ENCODE peak calls at places on chromosomes 6 and 20, in nine cellular contexts. W, S, O, Y, A, B, T, F and I are unnamed samples.

GRCh38 chr20:49889943-49890650 is 25.2 kb downstream of the SPATA2 start:
- DNase-seq in W (no peak), S (no peak), O (no peak), Y (no peak), A (no peak), B (no peak), T (no peak), F (no peak), I (no peak)

GRCh38 chr6:118708736-118709135 is 57.3 kb upstream of the CEP85L start:
- DNase-seq in W (no peak), S (no peak), O (no peak), Y (peak; percentile 75), A (no peak), B (no peak), T (no peak), F (no peak), I (no peak)

GRCh38 chr6:135346747-135347146 is 150.8 kb downstream of the AHI1 start:
- DNase-seq in W (no peak), S (no peak), O (no peak), Y (peak; percentile 44), A (no peak), B (no peak), T (no peak), F (no peak), I (no peak)

GRCh38 chr6:36752187-36752885 is 54.7 kb downstream of the RAB44 start:
- DNase-seq in W (no peak), S (no peak), O (no peak), Y (no peak), A (no peak), B (no peak), T (no peak), F (no peak), I (no peak)

GRCh38 chr6:322940-323729 is 30.8 kb downstream of the DUSP22 start:
- DNase-seq in W (no peak), S (no peak), O (no peak), Y (no peak), A (no peak), B (no peak), T (no peak), F (no peak), I (no peak)

GRCh38 chr20:4256886-4257285 is 241.5 kb upstream of the RNF24 start:
- DNase-seq in W (no peak), S (no peak), O (no peak), Y (peak; percentile 49), A (no peak), B (no peak), T (no peak), F (peak; percentile 8), I (no peak)

GRCh38 chr6:37668251-37668650 is 29.4 kb downstream of the MDGA1 start:
- DNase-seq in W (no peak), S (no peak), O (no peak), Y (peak; percentile 28), A (no peak), B (no peak), T (no peak), F (no peak), I (no peak)

GRCh38 chr6:120302041-120302440 is 952.5 kb upstream of the MAN1A1 start:
- DNase-seq in W (no peak), S (no peak), O (peak; percentile 9), Y (no peak), A (no peak), B (no peak), T (no peak), F (no peak), I (no peak)

GRCh38 chr6:25179051-25179778 is 100.0 kb upstream of the CARMIL1 start:
- DNase-seq in W (no peak), S (no peak), O (no peak), Y (peak; percentile 81), A (no peak), B (no peak), T (no peak), F (no peak), I (no peak)

GRCh38 chr6:166615059-166615770 is 11.8 kb downstream of the RPS6KA2 start:
- DNase-seq in W (no peak), S (no peak), O (no peak), Y (peak; percentile 64), A (peak; percentile 74), B (peak; percentile 73), T (no peak), F (peak; percentile 81), I (no peak)

GRCh38 chr20:12975833-12976608 is 32.8 kb upstream of the SPTLC3 start:
- DNase-seq in W (no peak), S (no peak), O (no peak), Y (no peak), A (no peak), B (no peak), T (no peak), F (no peak), I (no peak)

GRCh38 chr20:2918096-2919049 is 45.1 kb downstream of the PTPRA start:
- DNase-seq in W (no peak), S (no peak), O (no peak), Y (no peak), A (no peak), B (no peak), T (no peak), F (no peak), I (no peak)

GRCh38 chr6:139640453-139640852 is 266.0 kb upstream of the CITED2 start:
- DNase-seq in W (no peak), S (no peak), O (no peak), Y (no peak), A (no peak), B (no peak), T (no peak), F (no peak), I (no peak)

GRCh38 chr6:74277749-74278148 is 581.7 kb downstream of the CD109 start:
- DNase-seq in W (no peak), S (no peak), O (peak; percentile 8), Y (peak; percentile 25), A (no peak), B (no peak), T (no peak), F (no peak), I (no peak)

GRCh38 chr6:168848797-168849196 is 404.8 kb downstream of the THBS2 start:
- DNase-seq in W (no peak), S (no peak), O (no peak), Y (no peak), A (no peak), B (no peak), T (no peak), F (no peak), I (no peak)

GRCh38 chr6:168851460-168852103 is 402.1 kb downstream of the THBS2 start:
- DNase-seq in W (no peak), S (no peak), O (no peak), Y (peak; percentile 59), A (no peak), B (no peak), T (no peak), F (no peak), I (no peak)

GRCh38 chr6:168849459-168849858 is 404.2 kb downstream of the THBS2 start:
- DNase-seq in W (no peak), S (no peak), O (no peak), Y (no peak), A (no peak), B (no peak), T (no peak), F (no peak), I (no peak)

GRCh38 chr6:168852336-168852884 is 401.2 kb downstream of the THBS2 start:
- DNase-seq in W (no peak), S (no peak), O (no peak), Y (peak; percentile 49), A (no peak), B (no peak), T (no peak), F (no peak), I (no peak)
- H3K4me3 ChIP-seq in W (no peak overlapping the region), S (no peak overlapping the region), O (no peak overlapping the region), Y (peak overlapping the region; percentile 86), A (no peak overlapping the region), B (peak overlapping the region; percentile 56), T (no peak overlapping the region), F (no peak overlapping the region), I (no peak overlapping the region)

GRCh38 chr6:30616811-30617564 is at the start of gene PPP1R10:
- DNase-seq in W (peak; percentile 100), S (peak; percentile 96), O (peak; percentile 100), Y (peak; percentile 100), A (peak; percentile 100), B (peak; percentile 99), T (peak; percentile 100), F (peak; percentile 100), I (peak; percentile 99)
- H3K4me1 ChIP-seq in W (peaks cover 13% of the 10 kb centered on the region), S (peaks cover 27% of the 10 kb centered on the region), O (peaks cover 11% of the 10 kb centered on the region), Y (peaks cover 32% of the 10 kb centered on the region), A (peaks cover 42% of the 10 kb centered on the region), B (peaks cover 35% of the 10 kb centered on the region), T (peaks cover 37% of the 10 kb centered on the region), F (peaks cover 6% of the 10 kb centered on the region), I (no peaks in the 10 kb centered on the region)

GRCh38 chr6:72757926-72758325 is 136.1 kb downstream of the KCNQ5 start:
- DNase-seq in W (no peak), S (no peak), O (no peak), Y (no peak), A (no peak), B (no peak), T (no peak), F (no peak), I (no peak)

GRCh38 chr6:72758901-72759300 is 137.0 kb downstream of the KCNQ5 start:
- DNase-seq in W (no peak), S (no peak), O (no peak), Y (no peak), A (no peak), B (no peak), T (no peak), F (no peak), I (no peak)

GRCh38 chr6:72761767-72762166 is 139.9 kb downstream of the KCNQ5 start:
- DNase-seq in W (no peak), S (no peak), O (no peak), Y (no peak), A (no peak), B (no peak), T (no peak), F (peak; percentile 35), I (no peak)

GRCh38 chr6:72757048-72757447 is 135.2 kb downstream of the KCNQ5 start:
- DNase-seq in W (no peak), S (no peak), O (no peak), Y (peak; percentile 48), A (no peak), B (no peak), T (no peak), F (no peak), I (no peak)

DNA sequence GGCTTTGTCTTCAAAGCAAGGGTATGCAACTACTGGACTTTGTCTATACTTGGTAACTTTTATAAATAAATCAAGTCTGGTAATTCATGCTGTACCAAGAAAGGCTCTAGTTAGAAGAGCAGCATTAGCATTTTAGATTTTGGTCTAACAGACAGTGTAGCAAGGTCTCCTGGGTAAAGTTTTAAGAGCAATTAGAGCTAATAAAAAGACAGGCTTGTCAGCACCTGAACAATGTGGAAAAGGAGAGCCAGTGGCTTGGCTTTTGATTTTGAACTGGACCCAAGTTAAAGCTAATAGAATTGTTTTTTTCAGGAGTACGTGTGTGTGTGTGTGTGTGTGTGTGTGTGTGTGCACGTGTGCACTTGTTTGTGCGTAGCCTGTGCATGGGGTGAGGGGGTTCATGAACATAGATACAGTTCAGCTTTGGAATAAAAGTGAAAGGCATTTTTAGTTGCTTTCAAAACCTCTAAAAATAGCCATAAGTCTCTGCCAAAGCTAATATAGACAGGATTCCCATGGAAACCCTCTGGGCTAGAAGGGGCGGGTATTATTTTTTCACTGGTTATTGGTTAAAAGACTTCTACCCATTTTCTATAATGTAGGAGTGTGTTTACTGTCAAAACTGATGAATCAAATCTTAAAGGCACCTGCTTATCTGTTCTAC is 138.4 kb downstream of the KCNQ5 start:
- DNase-seq in W (no peak), S (no peak), O (no peak), Y (peak; percentile 31), A (no peak), B (no peak), T (peak; percentile 53), F (no peak), I (no peak)
- H3K4me3 ChIP-seq in W (no peak overlapping the region), S (no peak overlapping the region), O (no peak overlapping the region), Y (no peak overlapping the region), A (no peak overlapping the region), B (no peak overlapping the region), T (no peak overlapping the region), F (no peak overlapping the region), I (no peak overlapping the region)

GRCh38 chr6:154242617-154243357 is 113.8 kb downstream of the IPCEF1 start:
- DNase-seq in W (no peak), S (no peak), O (no peak), Y (no peak), A (no peak), B (no peak), T (no peak), F (no peak), I (no peak)
- H3K4me1 ChIP-seq in W (no peaks in the 10 kb centered on the region), S (no peaks in the 10 kb centered on the region), O (peaks cover 5% of the 10 kb centered on the region), Y (no peaks in the 10 kb centered on the region), A (no peaks in the 10 kb centered on the region), B (no peaks in the 10 kb centered on the region), T (no peaks in the 10 kb centered on the region), F (peaks cover 14% of the 10 kb centered on the region), I (no peaks in the 10 kb centered on the region)